ENCODE peak calls at places on chromosomes 6 and 20, in nine cellular contexts. K, T, Z, Y, N, A, U, E and L are unnamed samples.

GRCh38 chr6:80143312-80143960 is 37.0 kb downstream of the BCKDHB start:
- DNase-seq in K (no peak), T (peak), Z (no peak), Y (no peak), N (peak), A (no peak), U (no peak), E (peak), L (no peak)

GRCh38 chr6:136012198-136012884 is 160.8 kb downstream of the PDE7B start:
- DNase-seq in K (no peak), T (peak), Z (no peak), Y (no peak), N (no peak), A (no peak), U (no peak), E (peak), L (no peak)

GRCh38 chr20:62635232-62635631 is 7.1 kb upstream of the SLCO4A1 start:
- DNase-seq in K (no peak), T (no peak), Z (no peak), Y (no peak), N (no peak), A (no peak), U (no peak), E (no peak), L (no peak)

GRCh38 chr6:90098025-90098474 is 198.6 kb downstream of the BACH2 start:
- DNase-seq in K (no peak), T (peak), Z (no peak), Y (no peak), N (no peak), A (no peak), U (no peak), E (peak), L (no peak)

GRCh38 chr6:88141641-88142298 is 24.4 kb downstream of the CNR1 start:
- DNase-seq in K (no peak), T (no peak), Z (no peak), Y (peak), N (no peak), A (no peak), U (no peak), E (no peak), L (no peak)

GRCh38 chr6:100175814-100176275 is 181.8 kb upstream of the MCHR2 start:
- DNase-seq in K (peak), T (peak), Z (no peak), Y (no peak), N (peak), A (no peak), U (no peak), E (peak), L (no peak)

GRCh38 chr6:110566346-110567125 is 90.1 kb upstream of the SLC22A16 start:
- DNase-seq in K (no peak), T (no peak), Z (no peak), Y (no peak), N (peak), A (no peak), U (no peak), E (no peak), L (no peak)

GRCh38 chr6:109125504-109125903 is 30.2 kb downstream of the CEP57L1 start:
- DNase-seq in K (no peak), T (no peak), Z (no peak), Y (no peak), N (no peak), A (no peak), U (no peak), E (no peak), L (no peak)

GRCh38 chr6:38012573-38012972 is 193.0 kb downstream of the ZFAND3 start:
- DNase-seq in K (peak), T (peak), Z (peak), Y (peak), N (peak), A (no peak), U (no peak), E (peak), L (no peak)

GRCh38 chr6:158068893-158069799 is 87.5 kb downstream of the SYNJ2 start:
- DNase-seq in K (no peak), T (peak), Z (no peak), Y (no peak), N (peak), A (no peak), U (no peak), E (peak), L (no peak)

GRCh38 chr6:36607782-36608386 is 13.7 kb downstream of the SRSF3 start:
- DNase-seq in K (no peak), T (no peak), Z (no peak), Y (no peak), N (no peak), A (no peak), U (no peak), E (no peak), L (no peak)

GRCh38 chr20:62758226-62758912 is 37.9 kb upstream of the MRGBP start:
- DNase-seq in K (no peak), T (no peak), Z (no peak), Y (no peak), N (no peak), A (no peak), U (no peak), E (no peak), L (no peak)

GRCh38 chr6:100678027-100678426 is 203.1 kb downstream of the ASCC3 start:
- DNase-seq in K (no peak), T (peak), Z (no peak), Y (peak), N (peak), A (no peak), U (no peak), E (peak), L (no peak)

GRCh38 chr6:27494987-27495385 is 22.1 kb upstream of the ZNF184 start:
- DNase-seq in K (no peak), T (no peak), Z (no peak), Y (no peak), N (no peak), A (no peak), U (no peak), E (no peak), L (no peak)

GRCh38 chr20:50185426-50185825 is 5.2 kb upstream of the CEBPB start:
- DNase-seq in K (no peak), T (no peak), Z (no peak), Y (no peak), N (no peak), A (no peak), U (no peak), E (no peak), L (no peak)

GRCh38 chr6:169930799-169931198 is 179.4 kb downstream of the ERMARD start:
- DNase-seq in K (no peak), T (no peak), Z (no peak), Y (peak), N (no peak), A (no peak), U (no peak), E (no peak), L (no peak)